ENCODE peak calls at places on chromosomes 1 and 21, in six cellular contexts. H, B, R, K, Y and Q are unnamed samples.

GRCh38 chr1:106754957-106755356 is 301.5 kb upstream of the PRMT6 start:
- DNase-seq in H (no peak), B (no peak), R (no peak), K (no peak), Y (no peak), Q (no peak)

GRCh38 chr1:54859687-54860391 is 27.2 kb downstream of the DHCR24 start:
- DNase-seq in H (no peak), B (no peak), R (no peak), K (no peak), Y (no peak), Q (no peak)

GRCh38 chr1:113659010-113659409 is 100.3 kb downstream of the PHTF1 start:
- DNase-seq in H (no peak), B (no peak), R (no peak), K (no peak), Y (no peak), Q (no peak)

GRCh38 chr1:8347635-8348034 is 29.7 kb downstream of the SLC45A1 start:
- DNase-seq in H (no peak), B (peak), R (no peak), K (no peak), Y (peak), Q (no peak)

GRCh38 chr1:61270761-61271411 is 188.5 kb downstream of the NFIA start:
- DNase-seq in H (no peak), B (no peak), R (no peak), K (no peak), Y (no peak), Q (no peak)

GRCh38 chr1:30179942-30180543 is 543.3 kb downstream of the MATN1 start:
- DNase-seq in H (no peak), B (no peak), R (no peak), K (no peak), Y (no peak), Q (no peak)

GRCh38 chr1:97017895-97018294 is 296.3 kb downstream of the PTBP2 start:
- DNase-seq in H (no peak), B (no peak), R (no peak), K (no peak), Y (no peak), Q (no peak)

GRCh38 chr1:200180821-200181220 is 153.3 kb downstream of the NR5A2 start:
- DNase-seq in H (no peak), B (no peak), R (peak), K (peak), Y (peak), Q (no peak)

GRCh38 chr1:9129391-9130041 is 614 bp upstream of the GPR157 start:
- DNase-seq in H (peak), B (peak), R (no peak), K (peak), Y (peak), Q (peak)

GRCh38 chr1:15684042-15684461 is at the start of gene PLEKHM2:
- DNase-seq in H (no peak), B (peak), R (no peak), K (peak), Y (peak), Q (peak)

GRCh38 chr1:61301824-61302652 is 219.7 kb downstream of the NFIA start:
- DNase-seq in H (no peak), B (no peak), R (no peak), K (no peak), Y (peak), Q (no peak)

GRCh38 chr1:159090566-159091546 is 14.3 kb upstream of the AIM2 start:
- DNase-seq in H (no peak), B (no peak), R (no peak), K (peak), Y (no peak), Q (no peak)

GRCh38 chr1:150256549-150257341 is 829 bp upstream of the CA14 start:
- DNase-seq in H (no peak), B (no peak), R (no peak), K (no peak), Y (no peak), Q (no peak)

GRCh38 chr21:28885853-28886177 is 106.9 kb downstream of the LTN1 start:
- DNase-seq in H (no peak), B (no peak), R (no peak), K (no peak), Y (no peak), Q (no peak)

GRCh38 chr1:172449585-172450523 is 6.0 kb upstream of the PIGC start:
- DNase-seq in H (no peak), B (peak), R (no peak), K (no peak), Y (peak), Q (peak)

GRCh38 chr21:16608209-16608830 is 878.5 kb downstream of the USP25 start:
- DNase-seq in H (no peak), B (no peak), R (no peak), K (peak), Y (no peak), Q (no peak)

GRCh38 chr1:37752583-37753471 is 12.1 kb downstream of the EPHA10 start:
- DNase-seq in H (no peak), B (peak), R (no peak), K (no peak), Y (peak), Q (no peak)

GRCh38 chr21:42474043-42474831 is 21.8 kb downstream of the RSPH1 start:
- DNase-seq in H (no peak), B (no peak), R (no peak), K (peak), Y (peak), Q (no peak)

GRCh38 chr21:45029298-45029967 is 44.9 kb upstream of the ADARB1 start:
- DNase-seq in H (no peak), B (peak), R (peak), K (no peak), Y (no peak), Q (no peak)

GRCh38 chr1:168135982-168136708 is 585 bp downstream of the GPR161 start:
- DNase-seq in H (no peak), B (peak), R (no peak), K (peak), Y (peak), Q (no peak)

GRCh38 chr1:169133801-169134558 is 27.5 kb downstream of the ATP1B1 start:
- DNase-seq in H (no peak), B (no peak), R (no peak), K (no peak), Y (no peak), Q (no peak)

GRCh38 chr21:34986561-34987533 is 62.3 kb downstream of the RUNX1 start:
- DNase-seq in H (peak), B (no peak), R (no peak), K (no peak), Y (no peak), Q (peak)

GRCh38 chr1:156727914-156728598 is at the start of gene METTL25B:
- DNase-seq in H (no peak), B (peak), R (no peak), K (peak), Y (peak), Q (no peak)

GRCh38 chr1:160658162-160658955 is 11.5 kb upstream of the SLAMF1 start:
- DNase-seq in H (no peak), B (no peak), R (no peak), K (no peak), Y (no peak), Q (no peak)

GRCh38 chr1:31412205-31412604 is 808 bp upstream of the SERINC2 start:
- DNase-seq in H (no peak), B (no peak), R (no peak), K (no peak), Y (no peak), Q (no peak)